ENCODE peak calls at places on chromosomes 7 and 10, in seven cellular contexts. V is cardiac fibroblast, K is mucosa of descending colon, J is transverse colon, R is AG09309, P is heart left ventricle, C is AG09319. D is an unnamed sample.

GRCh38 chr7:107025449-107026103 is 18.9 kb upstream of the PRKAR2B start:
- DNase-seq in V (peak; percentile 23), K (no peak), J (no peak), R (no peak), P (no peak), C (no peak), D (no peak)

GRCh38 chr7:155467846-155468821 is 10.2 kb downstream of the EN2 start:
- DNase-seq in V (no peak), K (no peak), J (no peak), R (no peak), P (no peak), C (no peak), D (no peak)

GRCh38 chr10:30542001-30542861 is 87.3 kb downstream of the LYZL2 start:
- DNase-seq in V (no peak), K (no peak), J (no peak), R (no peak), P (no peak), C (no peak), D (peak; percentile 42)

GRCh38 chr7:151245360-151246160 is 2.9 kb downstream of the SMARCD3 start:
- DNase-seq in V (peak; percentile 33), K (peak; percentile 63), J (peak; percentile 47), R (no peak), P (peak; percentile 51), C (no peak), D (peak; percentile 88)

GRCh38 chr7:111730476-111731300 is 168.4 kb upstream of the IMMP2L start:
- DNase-seq in V (peak; percentile 34), K (no peak), J (no peak), R (no peak), P (no peak), C (no peak), D (peak; percentile 44)

GRCh38 chr7:149704507-149704906 is 68.9 kb downstream of the ZNF467 start:
- DNase-seq in V (peak; percentile 68), K (no peak), J (no peak), R (no peak), P (no peak), C (no peak), D (no peak)

GRCh38 chr10:91319336-91319735 is 90.8 kb upstream of the HECTD2 start:
- DNase-seq in V (no peak), K (no peak), J (no peak), R (no peak), P (no peak), C (no peak), D (no peak)

GRCh38 chr10:69929575-69929974 is 123.1 kb upstream of the MACROH2A2 start:
- DNase-seq in V (no peak), K (no peak), J (no peak), R (no peak), P (no peak), C (no peak), D (no peak)

GRCh38 chr7:1715331-1715625 is 45.2 kb downstream of the ELFN1 start:
- DNase-seq in V (no peak), K (no peak), J (no peak), R (no peak), P (no peak), C (no peak), D (no peak)

GRCh38 chr7:107069457-107069856 is 25.0 kb downstream of the PRKAR2B start:
- DNase-seq in V (no peak), K (no peak), J (no peak), R (no peak), P (no peak), C (no peak), D (no peak)

GRCh38 chr10:11026761-11027160 is 9.1 kb downstream of the CELF2 start:
- DNase-seq in V (peak; percentile 45), K (no peak), J (no peak), R (no peak), P (no peak), C (no peak), D (no peak)

GRCh38 chr7:55977831-55978230 is 13.4 kb downstream of the NIPSNAP2 start:
- DNase-seq in V (peak; percentile 68), K (no peak), J (no peak), R (no peak), P (no peak), C (no peak), D (no peak)

GRCh38 chr7:42493436-42494198 is 256.6 kb upstream of the GLI3 start:
- DNase-seq in V (peak; percentile 92), K (peak; percentile 53), J (peak; percentile 68), R (peak; percentile 46), P (peak; percentile 84), C (peak; percentile 62), D (no peak)

GRCh38 chr10:127715782-127716378 is 21.1 kb upstream of the FOXI2 start:
- DNase-seq in V (peak; percentile 16), K (no peak), J (no peak), R (no peak), P (no peak), C (no peak), D (peak; percentile 29)

GRCh38 chr7:32774411-32774970 is 117.1 kb downstream of the KBTBD2 start:
- DNase-seq in V (no peak), K (no peak), J (no peak), R (peak; percentile 7), P (no peak), C (no peak), D (no peak)

GRCh38 chr10:5582736-5583135 is 58.0 kb downstream of the CALML3 start:
- DNase-seq in V (no peak), K (peak; percentile 17), J (no peak), R (no peak), P (no peak), C (no peak), D (no peak)

GRCh38 chr10:122113161-122113944 is 124.4 kb downstream of the TACC2 start:
- DNase-seq in V (peak; percentile 77), K (peak; percentile 83), J (peak; percentile 75), R (no peak), P (peak; percentile 86), C (no peak), D (peak; percentile 56)
- TF ChIP-seq CTCF in V (peak; percentile 70), K (no peak), J (peak; percentile 59), R (peak; percentile 73), P (no peak), C (peak; percentile 64), D (no peak)

GRCh38 chr10:116811691-116812090 is 37.6 kb upstream of the ENO4 start:
- DNase-seq in V (no peak), K (no peak), J (no peak), R (no peak), P (no peak), C (no peak), D (no peak)

GRCh38 chr10:116808706-116809105 is 40.6 kb upstream of the ENO4 start:
- DNase-seq in V (no peak), K (no peak), J (no peak), R (no peak), P (no peak), C (no peak), D (no peak)

GRCh38 chr10:116810895-116811294 is 38.4 kb upstream of the ENO4 start:
- DNase-seq in V (no peak), K (no peak), J (no peak), R (no peak), P (no peak), C (no peak), D (no peak)

GRCh38 chr10:116809528-116810500 is 39.5 kb upstream of the ENO4 start:
- DNase-seq in V (no peak), K (peak; percentile 33), J (peak; percentile 27), R (no peak), P (no peak), C (no peak), D (no peak)
- TF ChIP-seq CTCF in V (peak; percentile 51), K (peak; percentile 25), J (peak; percentile 44), R (peak; percentile 62), P (peak; percentile 34), C (no peak), D (peak; percentile 5)

GRCh38 chr10:182441-183201 is 47.4 kb downstream of the ZMYND11 start:
- DNase-seq in V (peak; percentile 14), K (no peak), J (no peak), R (no peak), P (no peak), C (no peak), D (peak; percentile 18)

GRCh38 chr10:178723-179122 is 43.5 kb downstream of the ZMYND11 start:
- DNase-seq in V (no peak), K (no peak), J (no peak), R (no peak), P (no peak), C (no peak), D (no peak)

GRCh38 chr10:173741-174140 is 38.5 kb downstream of the ZMYND11 start:
- DNase-seq in V (no peak), K (no peak), J (no peak), R (no peak), P (no peak), C (no peak), D (no peak)

GRCh38 chr10:176677-177076 is 41.4 kb downstream of the ZMYND11 start:
- DNase-seq in V (no peak), K (no peak), J (no peak), R (no peak), P (no peak), C (no peak), D (no peak)

GRCh38 chr10:178208-178607 is 43.0 kb downstream of the ZMYND11 start:
- DNase-seq in V (peak; percentile 69), K (no peak), J (no peak), R (peak; percentile 23), P (no peak), C (peak; percentile 8), D (no peak)
- TF ChIP-seq CTCF in V (peak; percentile 24), K (no peak), J (peak; percentile 22), R (peak; percentile 8), P (peak; percentile 43), C (peak; percentile 25), D (peak; percentile 41)

GRCh38 chr10:132456881-132457280 is 59.9 kb downstream of the PWWP2B start:
- DNase-seq in V (no peak), K (peak; percentile 34), J (no peak), R (no peak), P (peak; percentile 19), C (no peak), D (no peak)

GRCh38 chr10:132455986-132456847 is 59.2 kb downstream of the PWWP2B start:
- DNase-seq in V (no peak), K (peak; percentile 41), J (no peak), R (no peak), P (peak; percentile 21), C (no peak), D (no peak)

GRCh38 chr10:132458595-132459251 is 61.7 kb downstream of the PWWP2B start:
- DNase-seq in V (peak; percentile 33), K (peak; percentile 87), J (peak; percentile 88), R (no peak), P (peak; percentile 64), C (no peak), D (peak; percentile 84)

GRCh38 chr10:132458071-132458594 is 61.1 kb downstream of the PWWP2B start:
- DNase-seq in V (no peak), K (peak; percentile 61), J (no peak), R (no peak), P (peak; percentile 24), C (no peak), D (no peak)

DNA sequence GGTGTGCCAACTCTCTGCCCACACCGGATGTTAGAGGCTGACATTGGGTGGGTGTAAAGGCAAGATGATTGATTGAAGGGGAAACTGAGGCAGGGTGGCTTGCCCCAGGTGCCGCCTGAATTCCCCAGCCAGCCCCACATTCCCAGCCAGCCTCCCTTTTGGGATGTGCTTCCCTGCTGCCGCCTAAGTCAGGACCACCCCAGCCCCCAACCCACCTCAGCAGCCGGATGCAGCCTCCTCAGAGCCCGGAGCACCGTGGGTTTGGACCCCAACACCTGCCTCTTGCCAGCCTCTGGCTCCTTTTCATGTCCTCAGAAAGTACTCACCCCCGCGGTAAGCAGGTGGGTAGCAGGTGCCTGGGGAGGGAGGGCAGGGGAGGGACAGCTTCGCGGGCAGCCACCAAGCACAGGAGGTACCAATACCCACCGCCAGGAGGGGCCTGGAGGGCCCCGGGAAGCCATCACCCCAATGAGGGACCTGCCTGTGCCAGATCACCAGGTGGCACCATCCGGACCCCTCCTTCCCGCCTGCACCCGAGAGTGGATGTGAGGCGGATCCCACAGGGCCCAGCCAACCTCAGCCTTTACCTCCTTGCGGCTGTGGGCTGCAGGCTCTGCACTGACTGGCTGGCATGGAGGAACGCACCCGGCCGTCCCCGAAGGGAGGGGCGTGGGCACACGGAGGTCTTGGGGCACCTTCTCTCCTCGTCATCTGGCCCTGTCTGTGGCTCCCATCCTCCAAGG is 60.5 kb downstream of the PWWP2B start:
- DNase-seq in V (no peak), K (peak; percentile 54), J (no peak), R (no peak), P (peak; percentile 25), C (no peak), D (no peak)
- TF ChIP-seq CTCF in V (no peak), K (no peak), J (peak; percentile 25), R (no peak), P (no peak), C (no peak), D (no peak)